ENCODE peak calls at places on chromosome 1, in four cellular contexts. U is cardiac fibroblast, R is Peyer's patch, Z is IMR-90. V is an unnamed sample.

GRCh38 chr1:234925440-234926251 is 203.0 kb downstream of the TOMM20 start:
- DNase-seq in U (peak), R (no peak), Z (peak), V (no peak)

GRCh38 chr1:222250376-222250775 is 297.5 kb downstream of the HHIPL2 start:
- DNase-seq in U (no peak), R (no peak), Z (peak), V (no peak)

GRCh38 chr1:26582836-26583460 is 53.4 kb downstream of the RPS6KA1 start:
- DNase-seq in U (peak), R (no peak), Z (peak), V (no peak)

GRCh38 chr1:97143236-97143882 is 421.8 kb downstream of the PTBP2 start:
- DNase-seq in U (peak), R (no peak), Z (peak), V (no peak)

GRCh38 chr1:234980224-234980656 is 148.4 kb downstream of the TOMM20 start:
- DNase-seq in U (no peak), R (no peak), Z (no peak), V (no peak)

GRCh38 chr1:244369256-244370057 is 82.3 kb downstream of the ADSS2 start:
- DNase-seq in U (no peak), R (peak), Z (no peak), V (no peak)

GRCh38 chr1:42133809-42134526 is 19.2 kb upstream of the GUCA2B start:
- DNase-seq in U (no peak), R (no peak), Z (no peak), V (no peak)

GRCh38 chr1:183330335-183330734 is 87.8 kb downstream of the NMNAT2 start:
- DNase-seq in U (no peak), R (no peak), Z (no peak), V (no peak)

GRCh38 chr1:44884746-44885145 is 41.7 kb upstream of the PTCH2 start:
- DNase-seq in U (peak), R (no peak), Z (no peak), V (no peak)

GRCh38 chr1:28928306-28928987 is 14.1 kb downstream of the EPB41 start:
- DNase-seq in U (no peak), R (no peak), Z (no peak), V (no peak)

GRCh38 chr1:219542828-219543518 is 69.9 kb downstream of the ZC3H11B start:
- DNase-seq in U (peak), R (no peak), Z (peak), V (no peak)

GRCh38 chr1:31297273-31298247 is 728 bp downstream of the ZCCHC17 start:
- DNase-seq in U (peak), R (no peak), Z (peak), V (no peak)

GRCh38 chr1:71083271-71083670 is 2.4 kb upstream of the ZRANB2 start:
- DNase-seq in U (peak), R (no peak), Z (no peak), V (no peak)

GRCh38 chr1:43452789-43453441 is 816 bp downstream of the HYI start:
- DNase-seq in U (peak), R (peak), Z (peak), V (no peak)

GRCh38 chr1:219506337-219506944 is 106.5 kb downstream of the ZC3H11B start:
- DNase-seq in U (no peak), R (no peak), Z (no peak), V (no peak)

GRCh38 chr1:224357626-224358124 is 996 bp downstream of the CNIH4 start:
- DNase-seq in U (peak), R (no peak), Z (peak), V (no peak)

GRCh38 chr1:210790196-210790595 is 343.8 kb downstream of the KCNH1 start:
- DNase-seq in U (no peak), R (no peak), Z (no peak), V (no peak)

GRCh38 chr1:150807257-150807637 is 813 bp downstream of the CTSK start:
- DNase-seq in U (peak), R (no peak), Z (no peak), V (no peak)

GRCh38 chr1:25022361-25023189 is 92.5 kb upstream of the RUNX3 start:
- DNase-seq in U (peak), R (peak), Z (peak), V (no peak)

GRCh38 chr1:226003502-226004170 is 4.5 kb upstream of the SDE2 start:
- DNase-seq in U (no peak), R (no peak), Z (no peak), V (no peak)

GRCh38 chr1:81549588-81550127 is 251.1 kb upstream of the ADGRL2 start:
- DNase-seq in U (peak), R (no peak), Z (peak), V (no peak)

GRCh38 chr1:107669996-107670395 is 295.0 kb downstream of the VAV3 start:
- DNase-seq in U (peak), R (no peak), Z (peak), V (no peak)

GRCh38 chr1:2046953-2047748 is 3.1 kb upstream of the PRKCZ start:
- DNase-seq in U (no peak), R (peak), Z (no peak), V (no peak)

GRCh38 chr1:214525535-214526019 is 25.8 kb downstream of the PTPN14 start:
- DNase-seq in U (peak), R (no peak), Z (peak), V (no peak)

GRCh38 chr1:74392848-74393247 is 119.6 kb downstream of the LRRC53 start:
- DNase-seq in U (no peak), R (no peak), Z (no peak), V (no peak)

GRCh38 chr1:64378826-64379225 is 91.1 kb upstream of the CACHD1 start:
- DNase-seq in U (peak), R (no peak), Z (no peak), V (no peak)

GRCh38 chr1:25543106-25543424 is 341 bp upstream of the LDLRAP1 start:
- DNase-seq in U (no peak), R (no peak), Z (no peak), V (no peak)

GRCh38 chr1:117363591-117364048 is 3.6 kb upstream of the MAN1A2 start:
- DNase-seq in U (no peak), R (no peak), Z (no peak), V (no peak)

GRCh38 chr1:21594495-21594894 is 74.7 kb downstream of the RAP1GAP start:
- DNase-seq in U (peak), R (no peak), Z (no peak), V (no peak)

GRCh38 chr1:112477550-112477949 is 31.2 kb upstream of the WNT2B start:
- DNase-seq in U (no peak), R (no peak), Z (no peak), V (no peak)

GRCh38 chr1:163082971-163083370 is 13.8 kb downstream of the RGS4 start:
- DNase-seq in U (peak), R (no peak), Z (no peak), V (no peak)

GRCh38 chr1:101683561-101683960 is 313.2 kb downstream of the OLFM3 start:
- DNase-seq in U (no peak), R (no peak), Z (no peak), V (no peak)

GRCh38 chr1:156816561-156817328 is at the start of gene SH2D2A:
- DNase-seq in U (peak), R (no peak), Z (peak), V (no peak)

DNA sequence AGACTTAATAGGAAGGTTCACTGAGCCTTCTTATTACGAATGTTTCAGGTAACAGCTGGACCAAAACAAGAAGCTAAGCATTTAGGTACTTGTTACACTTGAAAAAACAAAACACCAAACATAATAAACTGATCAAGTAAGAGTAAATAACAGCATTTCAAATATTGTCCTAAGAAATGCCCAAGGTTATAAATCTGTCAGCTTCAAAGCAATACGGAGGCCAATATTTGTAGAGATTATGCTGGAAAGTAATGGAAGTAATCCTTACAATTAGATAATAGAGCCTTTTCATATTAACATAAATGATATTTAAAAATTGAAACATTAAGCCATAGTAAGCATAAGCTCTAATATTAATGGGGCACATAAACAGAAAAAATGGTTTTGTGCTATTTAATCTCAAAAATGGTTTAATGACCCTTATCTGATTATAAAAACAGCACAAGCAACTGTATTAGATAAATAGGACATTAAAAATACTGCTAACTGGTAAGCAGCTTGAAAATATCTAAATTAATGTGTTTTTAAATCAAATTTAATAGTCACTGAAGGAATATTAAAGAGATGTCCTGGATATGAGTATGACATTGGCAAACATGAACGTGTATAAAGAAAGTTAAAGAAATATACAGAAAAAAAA is 43.0 kb upstream of the USH2A start:
- DNase-seq in U (no peak), R (no peak), Z (no peak), V (no peak)
- TF ChIP-seq CTCF in U (no peak), R (no peak), Z (no peak), V (no peak)

GRCh38 chr1:8969937-8970336 is 24.3 kb downstream of the CA6 start:
- DNase-seq in U (no peak), R (no peak), Z (no peak), V (no peak)
- TF ChIP-seq CTCF in U (no peak), R (no peak), Z (no peak), V (no peak)

DNA sequence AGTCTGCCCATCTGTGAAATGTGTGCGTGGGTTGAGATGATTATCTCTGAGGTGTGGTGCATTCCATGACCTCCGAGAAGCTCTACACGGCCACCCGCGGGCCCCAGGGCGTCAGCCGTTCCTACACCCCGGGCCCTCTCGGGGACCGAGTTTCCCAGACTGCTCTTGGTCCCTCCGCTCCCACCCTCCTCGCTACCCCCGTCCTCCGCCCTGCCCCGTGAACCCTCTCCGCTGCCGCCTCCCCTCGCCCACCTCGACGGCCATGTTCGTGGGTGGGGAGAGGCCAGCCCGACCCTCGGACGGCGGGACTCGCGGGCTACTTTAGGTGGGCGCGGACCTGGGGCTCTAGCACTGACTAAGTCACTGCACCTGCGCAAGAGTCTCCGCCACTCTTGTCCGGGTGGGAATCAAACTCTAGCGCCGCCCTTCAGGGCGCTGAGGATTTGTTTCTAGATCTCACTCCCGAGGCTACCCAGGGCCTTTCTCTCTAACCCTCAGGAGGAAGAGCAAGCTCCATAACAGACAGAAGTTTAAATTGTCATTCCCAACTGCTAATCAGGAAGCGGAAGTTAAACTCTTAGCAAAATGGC is 47.7 kb upstream of the VWA5B1 start:
- DNase-seq in U (no peak), R (no peak), Z (no peak), V (no peak)
- TF ChIP-seq CTCF in U (no peak), R (no peak), Z (no peak), V (no peak)

DNA sequence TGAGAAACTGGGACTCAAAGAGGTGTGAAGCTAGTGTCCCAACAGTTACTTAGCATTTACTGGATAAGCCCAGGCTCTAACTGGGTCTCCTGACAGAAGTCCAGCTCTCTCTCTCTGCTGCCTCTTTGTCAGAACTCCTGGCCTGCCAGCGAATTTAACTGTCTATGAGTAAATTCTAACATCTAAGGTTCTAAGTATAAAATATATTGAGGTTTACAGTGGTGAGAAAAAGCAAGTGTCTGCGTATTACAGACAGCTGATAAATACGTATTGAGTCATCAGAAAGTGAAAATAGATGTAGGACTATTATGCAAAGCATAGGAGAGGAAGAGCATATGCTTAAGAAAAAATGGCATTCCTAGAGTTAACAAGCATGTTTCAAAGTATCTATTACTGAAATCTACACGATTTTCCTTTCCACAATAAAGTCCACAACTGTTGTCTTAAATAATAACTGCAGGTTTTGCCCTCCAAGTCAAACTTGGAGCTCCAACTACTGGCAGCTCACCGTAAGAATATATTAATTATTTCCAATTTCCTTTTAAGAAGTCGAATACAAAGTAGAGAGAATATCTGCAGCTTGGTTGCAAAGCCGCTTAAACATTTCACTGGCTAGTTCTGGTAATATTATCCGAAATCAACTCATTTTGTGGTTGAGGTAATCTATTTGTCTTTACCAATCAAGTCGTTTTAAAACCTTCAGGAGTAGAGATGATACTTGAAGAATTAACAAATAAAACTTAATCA is 1.4 kb upstream of the RGS2 start:
- DNase-seq in U (peak), R (no peak), Z (peak), V (no peak)
- TF ChIP-seq CTCF in U (peak), R (no peak), Z (no peak), V (no peak)

GRCh38 chr1:4095466-4095865 is 195.4 kb upstream of the C1orf174 start:
- DNase-seq in U (no peak), R (no peak), Z (no peak), V (no peak)
- TF ChIP-seq CTCF in U (no peak), R (no peak), Z (no peak), V (no peak)

V was measured in mesothelial cell of epicardium.